ENCODE peak calls at places on chromosomes 4 and X, in nine cellular contexts. One of them, this sample, is unnamed.

GRCh38 chrX:81120270-81120935 is 81.3 kb downstream of the HMGN5 start:
- DNase-seq in NCI-H1105: no peak
- DNase-seq in fibroblast of gingiva: peak; percentile 1
- DNase-seq in tibial artery: no peak
- DNase-seq in AG04450: no peak
- DNase-seq in heart left ventricle: no peak
- DNase-seq in activated naive CD8-positive, alpha-beta T cell treated with anti-CD3 and anti-CD28 coated beads for 36 hours: no peak
- DNase-seq in AG09309: no peak
- DNase-seq in left colon: no peak
- DNase-seq in this sample: no peak

GRCh38 chr4:70844180-70844579 is 4.5 kb upstream of the GRSF1 start:
- DNase-seq in NCI-H1105: no peak
- DNase-seq in fibroblast of gingiva: no peak
- DNase-seq in tibial artery: no peak
- DNase-seq in AG04450: no peak
- DNase-seq in heart left ventricle: peak; percentile 36
- DNase-seq in activated naive CD8-positive, alpha-beta T cell treated with anti-CD3 and anti-CD28 coated beads for 36 hours: no peak
- DNase-seq in AG09309: no peak
- DNase-seq in left colon: no peak
- DNase-seq in this sample: no peak

GRCh38 chrX:39854772-39855747 is 242.7 kb downstream of the BCOR start:
- DNase-seq in NCI-H1105: no peak
- DNase-seq in fibroblast of gingiva: no peak
- DNase-seq in tibial artery: no peak
- DNase-seq in AG04450: no peak
- DNase-seq in heart left ventricle: no peak
- DNase-seq in activated naive CD8-positive, alpha-beta T cell treated with anti-CD3 and anti-CD28 coated beads for 36 hours: peak; percentile 77
- DNase-seq in AG09309: no peak
- DNase-seq in left colon: peak; percentile 31
- DNase-seq in this sample: no peak

GRCh38 chr4:23130845-23131244 is 438.1 kb downstream of the GBA3 start:
- DNase-seq in NCI-H1105: no peak
- DNase-seq in fibroblast of gingiva: no peak
- DNase-seq in tibial artery: no peak
- DNase-seq in AG04450: no peak
- DNase-seq in heart left ventricle: no peak
- DNase-seq in activated naive CD8-positive, alpha-beta T cell treated with anti-CD3 and anti-CD28 coated beads for 36 hours: no peak
- DNase-seq in AG09309: no peak
- DNase-seq in left colon: no peak
- DNase-seq in this sample: no peak

GRCh38 chr4:37453361-37454262 is 209.1 kb downstream of the NWD2 start:
- DNase-seq in NCI-H1105: peak; percentile 13
- DNase-seq in fibroblast of gingiva: no peak
- DNase-seq in tibial artery: peak; percentile 30
- DNase-seq in AG04450: no peak
- DNase-seq in heart left ventricle: peak; percentile 54
- DNase-seq in activated naive CD8-positive, alpha-beta T cell treated with anti-CD3 and anti-CD28 coated beads for 36 hours: peak; percentile 70
- DNase-seq in AG09309: no peak
- DNase-seq in left colon: peak; percentile 81
- DNase-seq in this sample: peak; percentile 78

GRCh38 chr4:14809203-14809602 is 193.1 kb upstream of the CPEB2 start:
- DNase-seq in NCI-H1105: no peak
- DNase-seq in fibroblast of gingiva: no peak
- DNase-seq in tibial artery: no peak
- DNase-seq in AG04450: no peak
- DNase-seq in heart left ventricle: no peak
- DNase-seq in activated naive CD8-positive, alpha-beta T cell treated with anti-CD3 and anti-CD28 coated beads for 36 hours: no peak
- DNase-seq in AG09309: no peak
- DNase-seq in left colon: no peak
- DNase-seq in this sample: no peak

GRCh38 chr4:165289429-165289785 is 38.1 kb upstream of the MSMO1 start:
- DNase-seq in NCI-H1105: no peak
- DNase-seq in fibroblast of gingiva: no peak
- DNase-seq in tibial artery: no peak
- DNase-seq in AG04450: no peak
- DNase-seq in heart left ventricle: no peak
- DNase-seq in activated naive CD8-positive, alpha-beta T cell treated with anti-CD3 and anti-CD28 coated beads for 36 hours: no peak
- DNase-seq in AG09309: no peak
- DNase-seq in left colon: no peak
- DNase-seq in this sample: no peak

GRCh38 chr4:7863911-7864681 is 75.6 kb downstream of the AFAP1 start:
- DNase-seq in NCI-H1105: no peak
- DNase-seq in fibroblast of gingiva: no peak
- DNase-seq in tibial artery: no peak
- DNase-seq in AG04450: no peak
- DNase-seq in heart left ventricle: no peak
- DNase-seq in activated naive CD8-positive, alpha-beta T cell treated with anti-CD3 and anti-CD28 coated beads for 36 hours: peak; percentile 38
- DNase-seq in AG09309: no peak
- DNase-seq in left colon: no peak
- DNase-seq in this sample: no peak

GRCh38 chr4:187098429-187098828 is 374.8 kb upstream of the FAT1 start:
- DNase-seq in NCI-H1105: no peak
- DNase-seq in fibroblast of gingiva: no peak
- DNase-seq in tibial artery: no peak
- DNase-seq in AG04450: no peak
- DNase-seq in heart left ventricle: no peak
- DNase-seq in activated naive CD8-positive, alpha-beta T cell treated with anti-CD3 and anti-CD28 coated beads for 36 hours: no peak
- DNase-seq in AG09309: no peak
- DNase-seq in left colon: no peak
- DNase-seq in this sample: no peak

GRCh38 chr4:138163171-138163570 is 79.0 kb downstream of the SLC7A11 start:
- DNase-seq in NCI-H1105: no peak
- DNase-seq in fibroblast of gingiva: no peak
- DNase-seq in tibial artery: no peak
- DNase-seq in AG04450: no peak
- DNase-seq in heart left ventricle: no peak
- DNase-seq in activated naive CD8-positive, alpha-beta T cell treated with anti-CD3 and anti-CD28 coated beads for 36 hours: no peak
- DNase-seq in AG09309: no peak
- DNase-seq in left colon: no peak
- DNase-seq in this sample: no peak

GRCh38 chrX:69321006-69321655 is 155.9 kb upstream of the PJA1 start:
- DNase-seq in NCI-H1105: no peak
- DNase-seq in fibroblast of gingiva: no peak
- DNase-seq in tibial artery: no peak
- DNase-seq in AG04450: no peak
- DNase-seq in heart left ventricle: no peak
- DNase-seq in activated naive CD8-positive, alpha-beta T cell treated with anti-CD3 and anti-CD28 coated beads for 36 hours: no peak
- DNase-seq in AG09309: no peak
- DNase-seq in left colon: no peak
- DNase-seq in this sample: no peak

GRCh38 chr4:40209401-40209800 is 12.6 kb downstream of the RHOH start:
- DNase-seq in NCI-H1105: no peak
- DNase-seq in fibroblast of gingiva: no peak
- DNase-seq in tibial artery: no peak
- DNase-seq in AG04450: no peak
- DNase-seq in heart left ventricle: no peak
- DNase-seq in activated naive CD8-positive, alpha-beta T cell treated with anti-CD3 and anti-CD28 coated beads for 36 hours: no peak
- DNase-seq in AG09309: no peak
- DNase-seq in left colon: no peak
- DNase-seq in this sample: no peak

GRCh38 chrX:28595346-28595745 is 8.1 kb downstream of the IL1RAPL1 start:
- DNase-seq in NCI-H1105: no peak
- DNase-seq in fibroblast of gingiva: no peak
- DNase-seq in tibial artery: no peak
- DNase-seq in AG04450: no peak
- DNase-seq in heart left ventricle: no peak
- DNase-seq in activated naive CD8-positive, alpha-beta T cell treated with anti-CD3 and anti-CD28 coated beads for 36 hours: no peak
- DNase-seq in AG09309: no peak
- DNase-seq in left colon: no peak
- DNase-seq in this sample: no peak

GRCh38 chrX:14010566-14010965 is 19.1 kb downstream of the GEMIN8 start:
- DNase-seq in NCI-H1105: no peak
- DNase-seq in fibroblast of gingiva: peak; percentile 79
- DNase-seq in tibial artery: no peak
- DNase-seq in AG04450: no peak
- DNase-seq in heart left ventricle: no peak
- DNase-seq in activated naive CD8-positive, alpha-beta T cell treated with anti-CD3 and anti-CD28 coated beads for 36 hours: no peak
- DNase-seq in AG09309: no peak
- DNase-seq in left colon: no peak
- DNase-seq in this sample: no peak

GRCh38 chrX:93660575-93660974 is 12.8 kb downstream of the NAP1L3 start:
- DNase-seq in NCI-H1105: no peak
- DNase-seq in fibroblast of gingiva: no peak
- DNase-seq in tibial artery: no peak
- DNase-seq in AG04450: no peak
- DNase-seq in heart left ventricle: no peak
- DNase-seq in activated naive CD8-positive, alpha-beta T cell treated with anti-CD3 and anti-CD28 coated beads for 36 hours: no peak
- DNase-seq in AG09309: no peak
- DNase-seq in left colon: no peak
- DNase-seq in this sample: no peak